ENCODE peak calls at places on chromosomes 2 and 18, in five cellular contexts. A, Q, V, P and C are unnamed samples.

GRCh38 chr2:158912122-158912521 is 56.3 kb upstream of the TANC1 start:
- DNase-seq in A (no peak), V (no peak), Q (no peak), P (no peak), C (no peak)

GRCh38 chr2:108858894-108859293 is 72.3 kb downstream of the CCDC138 start:
- DNase-seq in V (no peak), Q (no peak), P (no peak), A (peak; percentile 15), C (no peak)

GRCh38 chr2:97924194-97924593 is 71.6 kb downstream of the TMEM131 start:
- DNase-seq in Q (no peak), V (no peak), A (no peak), P (no peak), C (no peak)

GRCh38 chr2:10331702-10332401 is 29.1 kb downstream of the HPCAL1 start:
- DNase-seq in V (no peak), Q (no peak), P (no peak), A (no peak), C (no peak)

GRCh38 chr2:167963899-167964649 is 283.3 kb downstream of the STK39 start:
- DNase-seq in P (no peak), A (no peak), Q (no peak), V (no peak), C (no peak)

GRCh38 chr2:240964854-240965295 is 33.5 kb upstream of the SNED1 start:
- DNase-seq in V (no peak), P (no peak), A (no peak), Q (no peak), C (no peak)

GRCh38 chr18:77001979-77002378 is 130.6 kb downstream of the MBP start:
- DNase-seq in Q (no peak), P (no peak), A (no peak), V (no peak), C (no peak)

GRCh38 chr18:75456277-75456676 is 28.8 kb upstream of the SMIM21 start:
- DNase-seq in V (no peak), A (no peak), P (no peak), Q (no peak), C (no peak)

GRCh38 chr18:55452123-55452611 is 135.8 kb downstream of the TCF4 start:
- DNase-seq in A (no peak), Q (no peak), V (peak; percentile 17), P (no peak), C (peak; percentile 58)

GRCh38 chr2:74010087-74010541 is 25.4 kb downstream of the TET3 start:
- DNase-seq in P (no peak), A (no peak), V (peak; percentile 82), Q (no peak), C (peak; percentile 91)

GRCh38 chr2:54546925-54547324 is 90.8 kb downstream of the SPTBN1 start:
- DNase-seq in V (no peak), Q (no peak), P (no peak), A (no peak), C (no peak)
- H3K27ac ChIP-seq in V (peak overlapping the region; percentile 81), Q (no peak overlapping the region), P (no peak overlapping the region), A (no peak overlapping the region), C (peak overlapping the region; percentile 91)

GRCh38 chr2:157789933-157790511 is 86.1 kb downstream of the ACVR1 start:
- DNase-seq in P (no peak), V (peak; percentile 88), Q (no peak), A (no peak), C (no peak)
- H3K27ac ChIP-seq in P (no peak overlapping the region), V (peak overlapping the region; percentile 44), Q (peak overlapping the region; percentile 61), A (no peak overlapping the region), C (no peak overlapping the region)

DNA sequence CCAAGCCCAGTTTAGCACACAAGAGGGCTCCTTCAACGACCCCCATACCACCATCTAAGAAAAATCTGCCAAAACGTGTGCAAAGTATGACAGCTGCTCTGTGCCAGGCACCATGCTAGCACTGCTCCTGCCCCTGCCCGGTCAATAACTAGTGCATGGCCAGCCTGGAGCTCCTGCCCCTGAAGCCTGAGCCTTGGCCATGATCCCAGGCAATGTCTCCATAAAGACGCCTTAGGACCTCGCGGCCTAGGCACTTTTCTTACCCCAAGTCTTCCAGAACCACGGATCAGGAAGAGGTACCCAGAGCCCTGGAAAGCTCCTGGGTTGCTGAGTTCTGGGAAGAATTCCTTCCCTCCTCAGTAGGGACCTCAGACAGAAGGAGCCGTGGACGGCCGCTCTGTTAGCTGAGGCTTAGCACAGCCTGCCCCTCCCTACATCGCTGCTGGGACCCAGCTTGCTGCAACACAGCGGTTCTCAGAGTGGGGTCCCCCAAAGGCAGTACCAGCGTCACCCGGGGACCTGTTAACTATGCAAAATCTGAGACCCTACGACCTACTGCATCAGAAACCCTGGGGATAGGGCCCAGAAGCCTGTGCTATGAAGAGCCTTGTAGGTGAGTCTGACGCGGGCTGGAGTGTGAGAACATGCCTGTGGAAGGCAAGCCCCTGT is 117.8 kb upstream of the TWIST2 start:
- DNase-seq in V (no peak), A (no peak), P (no peak), Q (no peak), C (no peak)
- H3K27ac ChIP-seq in V (no peak overlapping the region), A (no peak overlapping the region), P (no peak overlapping the region), Q (peak overlapping the region; percentile 82), C (no peak overlapping the region)

GRCh38 chr2:45723857-45724256 is 72.4 kb downstream of the PRKCE start:
- DNase-seq in Q (no peak), A (no peak), P (no peak), V (no peak), C (no peak)
- H3K27ac ChIP-seq in Q (no peak overlapping the region), A (no peak overlapping the region), P (peak overlapping the region; percentile 74), V (no peak overlapping the region), C (no peak overlapping the region)

GRCh38 chr2:191612496-191612895 is 65.4 kb upstream of the NABP1 start:
- DNase-seq in A (peak; percentile 60), Q (no peak), P (no peak), V (no peak), C (no peak)
- H3K27ac ChIP-seq in A (peak overlapping the region; percentile 23), Q (no peak overlapping the region), P (no peak overlapping the region), V (no peak overlapping the region), C (peak overlapping the region; percentile 41)

DNA sequence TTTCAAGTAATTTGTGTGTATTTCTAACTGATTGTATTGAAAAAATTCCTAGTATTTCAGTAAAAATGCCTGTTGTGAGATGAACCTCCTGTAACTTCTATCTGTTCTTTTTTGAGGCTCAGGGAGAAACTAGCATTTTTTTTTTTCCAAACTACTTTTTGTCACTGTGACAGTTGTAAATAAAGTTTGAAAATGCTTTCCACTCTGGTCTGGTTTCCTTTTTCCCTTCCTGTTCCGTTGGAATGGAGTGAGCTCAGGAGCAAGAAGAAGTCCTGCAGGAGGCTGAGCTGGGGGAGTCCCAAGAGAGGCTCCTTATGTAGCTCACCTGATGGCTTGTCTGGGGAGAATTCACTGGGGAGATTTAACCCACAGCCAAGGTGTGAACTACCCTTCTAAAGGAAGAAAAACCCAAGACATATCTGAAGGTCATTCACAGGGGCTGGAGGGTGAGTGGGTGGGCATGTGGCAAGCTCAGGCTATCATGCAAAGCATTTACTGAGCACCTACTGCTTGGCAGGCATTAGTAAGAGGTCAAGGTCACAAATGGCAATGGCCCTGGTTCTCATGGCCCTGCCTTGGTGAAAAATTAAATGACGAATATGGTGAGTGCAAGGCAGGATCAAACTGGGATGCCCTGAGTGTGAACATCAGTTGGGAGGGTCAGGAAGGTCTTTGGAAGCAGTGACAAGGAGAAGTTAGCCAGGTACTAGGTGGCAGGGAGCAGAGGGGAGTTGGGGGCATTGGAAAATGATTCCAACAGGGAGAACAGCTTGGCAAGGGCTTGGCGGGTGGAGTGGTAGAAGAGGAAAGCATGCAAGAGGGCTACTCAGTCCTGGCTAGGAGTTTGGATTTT is 28.7 kb downstream of the LBH start:
- DNase-seq in Q (no peak), P (no peak), A (no peak), V (no peak), C (no peak)
- H3K27ac ChIP-seq in Q (no peak overlapping the region), P (peak overlapping the region; percentile 59), A (no peak overlapping the region), V (no peak overlapping the region), C (no peak overlapping the region)

GRCh38 chr2:26000561-26001211 is 18.4 kb upstream of the KIF3C start:
- DNase-seq in Q (no peak), V (peak; percentile 38), A (no peak), P (no peak), C (no peak)
- H3K27ac ChIP-seq in Q (peak overlapping the region; percentile 95), V (peak overlapping the region; percentile 78), A (no peak overlapping the region), P (no peak overlapping the region), C (peak overlapping the region; percentile 86)